ENCODE peak calls at places on chromosome 13, in eight cellular contexts. S is uterus; N is cardiac muscle cell; K is neuronal stem cell; C is effector memory CD4-positive, alpha-beta T cell; M is tibial artery; V is colonic mucosa; Q is A673. E is an unnamed sample.
A peak's percentile ranks its signal among the peaks of the same experiment; 100 is the strongest.

GRCh38 chr13:76991432-76991795 is 467 bp upstream of the CLN5 start:
- DNase-seq in S (no peak), N (no peak), K (peak; percentile 4), C (peak; percentile 84), M (no peak), V (peak; percentile 46), Q (no peak), E (no peak)

GRCh38 chr13:85806553-85807175 is 7.4 kb upstream of the SLITRK6 start:
- DNase-seq in S (no peak), N (peak; percentile 72), K (peak; percentile 24), C (no peak), M (no peak), V (no peak), Q (peak; percentile 74), E (no peak)

GRCh38 chr13:114107686-114108081 is 24.7 kb downstream of the RASA3 start:
- DNase-seq in S (peak; percentile 13), N (no peak), K (no peak), C (no peak), M (peak; percentile 56), V (no peak), Q (no peak), E (no peak)

GRCh38 chr13:42835012-42835411 is 53.6 kb downstream of the FAM216B start:
- DNase-seq in S (no peak), N (no peak), K (no peak), C (no peak), M (no peak), V (no peak), Q (no peak), E (no peak)

GRCh38 chr13:21611385-21611784 is 7.4 kb upstream of the MICU2 start:
- DNase-seq in S (no peak), N (no peak), K (no peak), C (no peak), M (no peak), V (no peak), Q (no peak), E (no peak)

GRCh38 chr13:30924726-30925125 is 7.7 kb upstream of the TEX26 start:
- DNase-seq in S (no peak), N (no peak), K (no peak), C (no peak), M (no peak), V (no peak), Q (no peak), E (no peak)

GRCh38 chr13:75226755-75227435 is 255.1 kb downstream of the TBC1D4 start:
- DNase-seq in S (no peak), N (no peak), K (no peak), C (no peak), M (no peak), V (no peak), Q (no peak), E (no peak)

GRCh38 chr13:85313761-85314503 is 485.3 kb downstream of the SLITRK6 start:
- DNase-seq in S (no peak), N (no peak), K (no peak), C (no peak), M (no peak), V (no peak), Q (peak; percentile 71), E (no peak)

GRCh38 chr13:43326100-43326499 is 302.7 kb downstream of the DNAJC15 start:
- DNase-seq in S (no peak), N (no peak), K (no peak), C (no peak), M (no peak), V (no peak), Q (no peak), E (no peak)

GRCh38 chr13:101398920-101399319 is 17.4 kb downstream of the NALCN start:
- DNase-seq in S (no peak), N (no peak), K (no peak), C (no peak), M (no peak), V (no peak), Q (no peak), E (no peak)

GRCh38 chr13:44421853-44422525 is 48.4 kb downstream of the SERP2 start:
- DNase-seq in S (no peak), N (no peak), K (no peak), C (no peak), M (no peak), V (no peak), Q (no peak), E (no peak)

GRCh38 chr13:44399045-44399444 is 25.4 kb downstream of the SERP2 start:
- DNase-seq in S (no peak), N (no peak), K (no peak), C (no peak), M (no peak), V (no peak), Q (no peak), E (no peak)

GRCh38 chr13:96817336-96817941 is 176.8 kb downstream of the OXGR1 start:
- DNase-seq in S (no peak), N (peak; percentile 51), K (peak; percentile 23), C (no peak), M (no peak), V (no peak), Q (peak; percentile 22), E (no peak)

GRCh38 chr13:102555914-102556553 is 40.8 kb upstream of the TPP2 start:
- DNase-seq in S (no peak), N (peak; percentile 9), K (peak; percentile 17), C (no peak), M (no peak), V (no peak), Q (peak; percentile 84), E (no peak)

GRCh38 chr13:108408670-108409069 is 139.2 kb downstream of the TNFSF13B start:
- DNase-seq in S (no peak), N (no peak), K (no peak), C (no peak), M (no peak), V (no peak), Q (no peak), E (no peak)

DNA sequence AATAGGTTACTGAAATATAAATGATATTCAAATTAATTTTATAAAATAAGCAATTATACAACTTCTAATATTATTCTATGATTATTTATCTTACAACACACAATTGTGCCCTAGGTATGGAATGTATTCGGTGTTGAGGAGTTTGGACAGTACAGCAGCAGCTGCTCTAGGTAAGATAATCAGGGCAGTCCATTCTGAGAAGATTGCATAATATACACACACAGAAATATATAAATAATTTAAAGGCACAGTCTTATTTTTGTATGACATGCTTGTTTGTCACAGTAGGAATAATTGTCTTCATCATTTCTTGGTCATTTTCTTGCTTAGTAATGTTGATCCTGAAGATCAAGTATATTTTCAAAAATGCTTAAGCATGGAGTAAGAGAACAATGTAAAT is 849.4 kb upstream of the MIR17HG start:
- DNase-seq in S (no peak), N (no peak), K (no peak), C (no peak), M (no peak), V (no peak), Q (no peak), E (no peak)
- H3K9me3 ChIP-seq in S (no peaks in the 10 kb centered on the region), N (no peaks in the 10 kb centered on the region), K (no peaks in the 10 kb centered on the region), C (peaks cover 3% of the 10 kb centered on the region), M (no peaks in the 10 kb centered on the region), V (no peaks in the 10 kb centered on the region), Q (no peaks in the 10 kb centered on the region), E (no peaks in the 10 kb centered on the region)

GRCh38 chr13:104008571-104009435 is 942.6 kb upstream of the SLC10A2 start:
- DNase-seq in S (no peak), N (no peak), K (no peak), C (no peak), M (no peak), V (no peak), Q (no peak), E (no peak)
- H3K4me3 ChIP-seq in S (no peak overlapping the region), N (no peak overlapping the region), K (no peak overlapping the region), C (no peak overlapping the region), M (no peak overlapping the region), V (no peak overlapping the region), Q (no peak overlapping the region), E (no peak overlapping the region)

GRCh38 chr13:39556856-39557255 is 46.1 kb downstream of the LHFPL6 start:
- DNase-seq in S (no peak), N (no peak), K (no peak), C (no peak), M (no peak), V (no peak), Q (no peak), E (no peak)
- H3K4me1 ChIP-seq in S (no peaks in the 10 kb centered on the region), N (no peaks in the 10 kb centered on the region), K (no peaks in the 10 kb centered on the region), C (no peaks in the 10 kb centered on the region), M (no peaks in the 10 kb centered on the region), V (no peaks in the 10 kb centered on the region), Q (no peaks in the 10 kb centered on the region), E (no peaks in the 10 kb centered on the region)

DNA sequence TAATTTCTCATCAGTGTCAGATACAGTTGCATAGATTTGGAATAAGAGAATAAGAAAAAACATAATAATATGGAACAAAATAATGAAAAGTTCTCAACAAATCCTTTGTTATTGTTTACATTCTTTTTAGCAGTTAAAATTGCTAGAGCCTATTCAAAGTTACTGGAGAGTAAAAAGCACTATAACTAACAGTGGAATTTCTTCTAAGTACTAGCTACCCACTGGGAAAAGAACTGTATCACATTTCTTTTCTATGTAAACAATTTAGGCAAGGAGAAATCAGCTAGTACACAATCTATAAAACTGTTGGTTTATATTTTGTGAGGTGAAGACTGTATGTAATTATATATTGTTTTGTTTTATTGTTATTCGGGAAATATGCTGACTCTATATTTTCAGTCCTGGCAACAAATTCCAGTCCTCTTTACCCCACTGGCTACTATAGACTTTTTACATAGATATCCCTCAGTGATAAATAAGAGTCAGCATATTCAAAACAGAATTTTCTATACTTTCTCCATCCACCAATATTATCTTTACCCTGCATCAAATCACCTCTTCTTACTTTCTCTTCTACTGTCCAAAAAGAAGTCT is 222.0 kb downstream of the PCDH9 start:
- DNase-seq in S (no peak), N (no peak), K (no peak), C (no peak), M (no peak), V (no peak), Q (no peak), E (no peak)
- H3K9me3 ChIP-seq in S (no peaks in the 10 kb centered on the region), N (no peaks in the 10 kb centered on the region), K (no peaks in the 10 kb centered on the region), C (no peaks in the 10 kb centered on the region), M (no peaks in the 10 kb centered on the region), V (no peaks in the 10 kb centered on the region), Q (no peaks in the 10 kb centered on the region), E (no peaks in the 10 kb centered on the region)

GRCh38 chr13:27968316-27969072 is 621 bp downstream of the CDX2 start:
- DNase-seq in S (no peak), N (no peak), K (no peak), C (no peak), M (no peak), V (peak; percentile 21), Q (no peak), E (peak; percentile 20)
- H3K4me3 ChIP-seq in S (no peak overlapping the region), N (peak overlapping the region; percentile 9), K (peak overlapping the region; percentile 72), C (no peak overlapping the region), M (peak overlapping the region; percentile 1), V (peak overlapping the region; percentile 75), Q (peak overlapping the region; percentile 12), E (peak overlapping the region; percentile 43)

GRCh38 chr13:110318920-110319319 is 11.8 kb downstream of the COL4A2 start:
- DNase-seq in S (no peak), N (no peak), K (no peak), C (no peak), M (peak; percentile 54), V (no peak), Q (no peak), E (no peak)
- H3K4me1 ChIP-seq in S (peaks cover 6% of the 10 kb centered on the region), N (peaks cover 18% of the 10 kb centered on the region), K (no peaks in the 10 kb centered on the region), C (no peaks in the 10 kb centered on the region), M (peaks cover 94% of the 10 kb centered on the region), V (no peaks in the 10 kb centered on the region), Q (peaks cover 66% of the 10 kb centered on the region), E (no peaks in the 10 kb centered on the region)